ENCODE peak calls at places on chromosomes 11 and 22, in ten cellular contexts. G is GM23338; X is tibial nerve; L is heart right ventricle; R is CD8-positive, alpha-beta memory T cell; O is osteoblast; F is left lung; Q is right atrium auricular region; E is cardiac muscle cell; K is left ventricle myocardium inferior. S is an unnamed sample. For H3K4me1, the result is how much of the 10 kb centered on the place peaks cover.

GRCh38 chr11:135027461-135027860 is 615.4 kb upstream of the B3GAT1 start:
- DNase-seq in G (peak), X (no peak), L (no peak), R (no peak), O (no peak), F (no peak), Q (no peak), E (peak), K (no peak), S (peak)

GRCh38 chr11:73141031-73141308 is 1.1 kb downstream of the FCHSD2 start:
- DNase-seq in G (no peak), X (no peak), L (peak), R (peak), O (peak), F (peak), Q (no peak), E (no peak), K (peak), S (peak)

GRCh38 chr11:72443016-72443415 is 8.7 kb upstream of the CLPB start:
- DNase-seq in G (no peak), X (no peak), L (no peak), R (no peak), O (no peak), F (no peak), Q (no peak), E (peak), K (no peak), S (no peak)

GRCh38 chr11:8886332-8886731 is 24.7 kb upstream of the AKIP1 start:
- DNase-seq in G (no peak), X (no peak), L (no peak), R (no peak), O (no peak), F (no peak), Q (no peak), E (peak), K (no peak), S (no peak)

GRCh38 chr11:27401760-27402316 is 38.8 kb upstream of the CCDC34 start:
- DNase-seq in G (no peak), X (no peak), L (no peak), R (no peak), O (no peak), F (no peak), Q (no peak), E (no peak), K (no peak), S (no peak)

GRCh38 chr11:72441647-72442267 is 7.4 kb upstream of the CLPB start:
- DNase-seq in G (no peak), X (no peak), L (no peak), R (no peak), O (no peak), F (no peak), Q (no peak), E (peak), K (no peak), S (peak)

GRCh38 chr11:33266418-33267215 is 9.4 kb downstream of the HIPK3 start:
- DNase-seq in G (peak), X (peak), L (peak), R (no peak), O (no peak), F (no peak), Q (peak), E (peak), K (peak), S (peak)

GRCh38 chr11:61756452-61757212 is 4.2 kb downstream of the MYRF start:
- DNase-seq in G (no peak), X (no peak), L (no peak), R (no peak), O (no peak), F (peak), Q (no peak), E (peak), K (no peak), S (no peak)

GRCh38 chr11:69166186-69167115 is 10.7 kb downstream of the SMIM38 start:
- DNase-seq in G (peak), X (no peak), L (no peak), R (no peak), O (peak), F (no peak), Q (no peak), E (peak), K (peak), S (no peak)

GRCh38 chr22:35539910-35540599 is 576 bp upstream of the RASD2 start:
- DNase-seq in G (peak), X (no peak), L (peak), R (peak), O (peak), F (peak), Q (no peak), E (peak), K (peak), S (peak)

GRCh38 chr11:125214466-125215204 is 50.1 kb downstream of the PKNOX2 start:
- DNase-seq in G (no peak), X (no peak), L (peak), R (no peak), O (no peak), F (no peak), Q (no peak), E (peak), K (peak), S (peak)

GRCh38 chr22:29195118-29195963 is 10.4 kb upstream of the EMID1 start:
- DNase-seq in G (no peak), X (no peak), L (no peak), R (no peak), O (no peak), F (no peak), Q (no peak), E (peak), K (no peak), S (no peak)

GRCh38 chr11:9765320-9766101 is 101.6 kb downstream of the SWAP70 start:
- DNase-seq in G (peak), X (peak), L (peak), R (no peak), O (peak), F (no peak), Q (no peak), E (peak), K (peak), S (peak)

GRCh38 chr11:64572143-64572542 is 18.9 kb upstream of the SLC22A12 start:
- DNase-seq in G (no peak), X (no peak), L (no peak), R (no peak), O (no peak), F (no peak), Q (no peak), E (no peak), K (no peak), S (no peak)

GRCh38 chr11:17479284-17480214 is 2.9 kb upstream of the ABCC8 start:
- DNase-seq in G (peak), X (no peak), L (no peak), R (no peak), O (peak), F (no peak), Q (no peak), E (peak), K (no peak), S (no peak)

GRCh38 chr11:130648601-130649000 is 200.2 kb downstream of the ADAMTS15 start:
- DNase-seq in G (no peak), X (peak), L (peak), R (no peak), O (no peak), F (no peak), Q (peak), E (peak), K (peak), S (peak)

GRCh38 chr11:3058753-3059664 is 1.8 kb upstream of the CARS1 start:
- DNase-seq in G (peak), X (no peak), L (no peak), R (no peak), O (peak), F (no peak), Q (peak), E (peak), K (no peak), S (no peak)

GRCh38 chr11:47617417-47617809 is 23.2 kb upstream of the C1QTNF4 start:
- DNase-seq in G (no peak), X (no peak), L (no peak), R (no peak), O (no peak), F (no peak), Q (no peak), E (peak), K (no peak), S (no peak)

GRCh38 chr22:28750471-28750881 is 8.6 kb downstream of the HSCB start:
- DNase-seq in G (no peak), X (no peak), L (no peak), R (no peak), O (peak), F (no peak), Q (no peak), E (peak), K (no peak), S (no peak)

GRCh38 chr11:38089728-38090127 is 1491.7 kb upstream of the RAG2 start:
- DNase-seq in G (no peak), X (no peak), L (no peak), R (no peak), O (no peak), F (no peak), Q (no peak), E (peak), K (no peak), S (no peak)

GRCh38 chr11:129695543-129696308 is 119.9 kb upstream of the TMEM45B start:
- DNase-seq in G (peak), X (no peak), L (peak), R (peak), O (peak), F (peak), Q (no peak), E (peak), K (peak), S (peak)

GRCh38 chr11:12214751-12215150 is 104.4 kb downstream of the MICAL2 start:
- DNase-seq in G (no peak), X (no peak), L (no peak), R (no peak), O (no peak), F (no peak), Q (no peak), E (peak), K (no peak), S (no peak)

GRCh38 chr22:25447067-25447688 is 117.3 kb upstream of the GRK3 start:
- DNase-seq in G (peak), X (no peak), L (no peak), R (no peak), O (no peak), F (no peak), Q (no peak), E (no peak), K (no peak), S (no peak)

GRCh38 chr22:21991309-21991596 is 8.7 kb upstream of the TOP3B start:
- DNase-seq in G (no peak), X (no peak), L (no peak), R (no peak), O (peak), F (no peak), Q (no peak), E (no peak), K (no peak), S (no peak)

GRCh38 chr11:119375629-119376196 is 5.8 kb downstream of the USP2 start:
- DNase-seq in G (peak), X (peak), L (peak), R (no peak), O (peak), F (no peak), Q (peak), E (peak), K (peak), S (peak)

GRCh38 chr11:83206771-83207413 is 13.4 kb downstream of the ANKRD42 start:
- DNase-seq in G (no peak), X (no peak), L (no peak), R (no peak), O (no peak), F (no peak), Q (no peak), E (no peak), K (no peak), S (no peak)

GRCh38 chr11:23755076-23755475 is 741.8 kb upstream of the LUZP2 start:
- DNase-seq in G (no peak), X (no peak), L (no peak), R (no peak), O (no peak), F (no peak), Q (no peak), E (no peak), K (no peak), S (no peak)

GRCh38 chr22:22248878-22249277 is 4.3 kb downstream of the VPREB1 start:
- DNase-seq in G (no peak), X (no peak), L (no peak), R (no peak), O (no peak), F (no peak), Q (no peak), E (no peak), K (no peak), S (no peak)

GRCh38 chr11:33624082-33624481 is 76.5 kb downstream of the C11orf91 start:
- DNase-seq in G (no peak), X (no peak), L (peak), R (no peak), O (no peak), F (no peak), Q (no peak), E (no peak), K (peak), S (no peak)

GRCh38 chr11:72352859-72353551 is 81.3 kb downstream of the CLPB start:
- DNase-seq in G (peak), X (peak), L (no peak), R (no peak), O (peak), F (no peak), Q (no peak), E (peak), K (no peak), S (peak)

GRCh38 chr11:65391007-65391406 is 4.6 kb downstream of the FRMD8 start:
- DNase-seq in G (peak), X (no peak), L (peak), R (no peak), O (peak), F (no peak), Q (no peak), E (peak), K (peak), S (peak)

GRCh38 chr11:14625804-14626203 is 17.8 kb upstream of the PDE3B start:
- DNase-seq in G (no peak), X (no peak), L (no peak), R (no peak), O (no peak), F (no peak), Q (no peak), E (no peak), K (no peak), S (no peak)

GRCh38 chr11:131618203-131618602 is 247.8 kb downstream of the NTM start:
- DNase-seq in G (no peak), X (no peak), L (no peak), R (no peak), O (no peak), F (no peak), Q (no peak), E (peak), K (no peak), S (no peak)

GRCh38 chr22:32562916-32563315 is 88.3 kb downstream of the FBXO7 start:
- DNase-seq in G (no peak), X (no peak), L (no peak), R (no peak), O (no peak), F (no peak), Q (no peak), E (no peak), K (no peak), S (no peak)

DNA sequence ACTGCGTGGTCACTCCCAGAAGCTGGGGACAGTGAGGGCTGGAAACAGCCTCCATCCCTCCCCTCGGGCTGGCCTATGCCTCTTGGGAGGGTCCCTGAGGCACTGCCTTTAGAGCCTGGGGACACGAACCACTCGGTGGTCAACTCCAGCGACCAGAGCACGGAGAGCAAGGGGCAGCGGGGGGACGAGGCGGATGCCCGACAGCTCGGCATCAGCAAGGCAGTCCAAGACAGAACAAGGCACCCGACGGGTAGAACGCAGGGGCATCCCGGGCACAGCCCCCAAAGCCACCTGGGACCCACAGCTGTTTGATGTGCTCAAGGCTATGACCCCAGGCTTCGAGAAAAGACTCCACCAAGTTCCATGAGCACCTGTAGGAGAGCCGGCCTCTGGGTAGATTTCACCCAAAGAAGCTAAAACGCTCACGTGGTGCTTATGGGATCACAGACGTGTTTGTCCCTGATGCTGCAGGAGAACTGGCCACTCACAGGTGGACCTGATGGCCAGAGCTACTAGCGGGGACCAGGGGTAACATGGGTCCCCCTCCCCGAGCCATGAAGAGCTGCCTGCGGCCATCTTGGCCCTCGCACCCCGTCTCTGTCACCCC is 510 bp upstream of the LSP1 start:
- DNase-seq in G (no peak), X (no peak), L (no peak), R (no peak), O (no peak), F (peak), Q (no peak), E (no peak), K (no peak), S (no peak)
- H3K4me1 ChIP-seq in G (under half), X (under half), L (under half), R (half or more), O (under half), F (under half), Q (under half), E (under half), K (under half), S (under half)

GRCh38 chr22:37453696-37454095 is 26.4 kb upstream of the ELFN2 start:
- DNase-seq in G (no peak), X (no peak), L (no peak), R (no peak), O (no peak), F (peak), Q (no peak), E (no peak), K (no peak), S (no peak)
- H3K4me1 ChIP-seq in G (under half), X (under half), L (under half), R (under half), O (under half), F (under half), Q (under half), E (under half), K (under half), S (under half)

GRCh38 chr11:111123463-111124398 is 121.8 kb upstream of the POU2AF2 start:
- DNase-seq in G (no peak), X (no peak), L (peak), R (no peak), O (peak), F (no peak), Q (no peak), E (no peak), K (no peak), S (no peak)

DNA sequence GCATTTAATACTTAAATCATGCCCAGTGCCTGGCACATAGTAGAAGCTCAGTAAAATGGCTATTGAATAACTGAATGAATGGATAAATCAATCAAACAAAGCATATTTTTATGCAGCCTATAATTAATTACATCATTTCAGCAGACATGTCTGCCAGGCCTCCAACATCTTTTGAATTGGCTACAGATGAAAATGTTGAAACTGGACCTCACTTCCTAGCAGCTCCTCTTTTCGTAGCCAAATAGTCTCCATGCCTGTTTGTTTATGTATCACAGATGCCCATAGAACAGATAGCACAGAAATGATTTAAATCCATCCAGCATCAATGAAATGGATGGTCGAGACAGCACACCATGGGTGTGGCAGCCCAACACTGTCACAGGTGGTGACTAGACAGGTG is 117.1 kb upstream of the POU2AF2 start:
- DNase-seq in G (no peak), X (no peak), L (no peak), R (no peak), O (no peak), F (no peak), Q (no peak), E (no peak), K (no peak), S (no peak)
- H3K4me1 ChIP-seq in G (under half), X (under half), L (under half), R (under half), O (under half), F (under half), Q (under half), E (under half), K (under half), S (under half)

GRCh38 chr11:43556269-43556668 is 124.3 kb upstream of the HSD17B12 start:
- DNase-seq in G (peak), X (no peak), L (no peak), R (no peak), O (no peak), F (no peak), Q (no peak), E (no peak), K (no peak), S (peak)

GRCh38 chr11:43558056-43558455 is 122.5 kb upstream of the HSD17B12 start:
- DNase-seq in G (no peak), X (no peak), L (no peak), R (no peak), O (no peak), F (no peak), Q (no peak), E (no peak), K (no peak), S (no peak)

GRCh38 chr11:43557553-43558031 is 122.9 kb upstream of the HSD17B12 start:
- DNase-seq in G (peak), X (no peak), L (no peak), R (no peak), O (no peak), F (no peak), Q (no peak), E (no peak), K (no peak), S (peak)

GRCh38 chr11:43555811-43556210 is 124.7 kb upstream of the HSD17B12 start:
- DNase-seq in G (no peak), X (no peak), L (peak), R (no peak), O (no peak), F (no peak), Q (no peak), E (peak), K (no peak), S (peak)

GRCh38 chr11:43556892-43557291 is 123.6 kb upstream of the HSD17B12 start:
- DNase-seq in G (no peak), X (no peak), L (no peak), R (no peak), O (no peak), F (no peak), Q (no peak), E (no peak), K (no peak), S (no peak)
- H3K4me1 ChIP-seq in G (half or more), X (under half), L (under half), R (under half), O (under half), F (under half), Q (under half), E (half or more), K (under half), S (under half)

DNA sequence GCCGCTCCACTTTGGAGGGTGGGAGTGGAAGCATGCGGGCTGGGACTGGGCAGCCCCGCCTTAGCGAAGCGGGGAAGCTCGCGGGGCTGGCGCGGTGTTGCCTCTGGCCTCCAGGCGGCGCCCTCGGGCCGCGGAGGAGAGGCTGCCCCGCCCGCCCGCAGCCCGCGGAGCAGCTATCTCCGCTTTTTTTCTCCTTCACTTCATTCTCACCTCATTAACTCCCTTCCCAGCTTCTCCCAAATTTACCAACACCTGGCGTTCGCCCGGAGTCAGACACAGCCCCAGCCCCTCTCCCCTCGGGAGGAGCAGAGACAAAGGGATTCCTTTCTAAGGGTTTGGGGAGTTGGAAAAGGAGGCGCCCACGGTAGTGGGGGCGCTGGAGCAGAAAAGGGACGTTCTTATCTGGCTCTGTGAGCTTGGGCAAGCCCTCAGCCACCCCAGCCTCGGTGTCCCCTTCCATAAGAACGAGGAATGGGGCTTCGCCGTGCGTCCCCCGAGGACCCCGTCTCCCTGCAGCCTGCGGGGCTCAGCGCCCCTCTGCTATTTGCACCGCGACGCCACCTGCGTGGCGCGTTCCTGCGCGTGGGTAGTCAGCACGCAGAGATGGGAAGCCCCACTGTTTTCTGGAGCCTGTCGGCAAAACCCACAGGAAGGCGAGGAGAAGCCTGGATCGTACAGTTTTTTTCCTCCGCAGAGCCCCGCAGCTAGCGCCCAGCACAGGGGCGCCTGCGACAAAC is 1.5 kb upstream of the WNT11 start:
- DNase-seq in G (peak), X (peak), L (peak), R (peak), O (peak), F (peak), Q (peak), E (peak), K (peak), S (peak)
- H3K4me1 ChIP-seq in G (under half), X (half or more), L (under half), R (under half), O (under half), F (under half), Q (half or more), E (under half), K (half or more), S (under half)

GRCh38 chr11:35138606-35138948 is 394 bp upstream of the CD44 start:
- DNase-seq in G (peak), X (no peak), L (no peak), R (no peak), O (no peak), F (no peak), Q (peak), E (no peak), K (no peak), S (no peak)
- H3K4me1 ChIP-seq in G (under half), X (half or more), L (under half), R (under half), O (under half), F (under half), Q (under half), E (under half), K (under half), S (under half)

S was measured in testis.